ENCODE peak calls at places on chromosomes 12 and 14, in ten cellular contexts. A, M, Y, U, C, I, N, J, V and E are unnamed samples.

GRCh38 chr12:55931780-55932545 is 1.0 kb downstream of the DGKA start:
- DNase-seq in M (peak; percentile 70), U (peak; percentile 29), J (peak; percentile 68), I (no peak), C (peak; percentile 79), N (no peak), A (peak; percentile 25), Y (no peak), V (peak; percentile 87), E (no peak)

GRCh38 chr12:1053690-1054089 is 62.7 kb downstream of the ERC1 start:
- DNase-seq in C (no peak), I (no peak), J (no peak), Y (no peak), V (no peak), A (no peak), M (no peak), U (no peak), N (no peak), E (no peak)

GRCh38 chr12:32134144-32134888 is 27.7 kb downstream of the BICD1 start:
- DNase-seq in V (no peak), Y (no peak), J (no peak), C (no peak), U (peak; percentile 83), M (no peak), I (peak; percentile 28), N (no peak), A (no peak), E (no peak)

GRCh38 chr12:10717410-10717809 is 5.7 kb downstream of the YBX3 start:
- DNase-seq in V (no peak), M (no peak), N (no peak), U (peak; percentile 28), J (no peak), I (no peak), A (no peak), Y (no peak), C (no peak), E (peak; percentile 93)

GRCh38 chr14:81516941-81517797 is 16.5 kb downstream of the SEL1L start:
- DNase-seq in J (no peak), N (peak; percentile 54), V (no peak), C (no peak), M (no peak), Y (no peak), A (no peak), U (peak; percentile 76), I (peak; percentile 38), E (no peak)

GRCh38 chr14:78530078-78530477 is 359.9 kb downstream of the NRXN3 start:
- DNase-seq in Y (no peak), M (peak; percentile 56), J (no peak), I (peak; percentile 2), A (no peak), C (no peak), V (no peak), U (no peak), N (no peak), E (peak; percentile 3)

GRCh38 chr14:45135181-45135580 is 549 bp upstream of the FANCM start:
- DNase-seq in V (no peak), U (peak; percentile 43), I (peak; percentile 16), Y (no peak), C (no peak), M (no peak), A (no peak), N (no peak), J (no peak), E (no peak)

GRCh38 chr12:129614221-129614885 is 289.5 kb downstream of the TMEM132D start:
- DNase-seq in N (no peak), I (peak; percentile 88), M (no peak), V (no peak), C (no peak), J (no peak), Y (no peak), A (peak; percentile 24), U (no peak), E (no peak)

GRCh38 chr14:46290706-46291105 is 360.9 kb downstream of the RPL10L start:
- DNase-seq in C (no peak), A (no peak), I (no peak), V (no peak), N (no peak), M (no peak), J (no peak), Y (no peak), U (no peak), E (no peak)

GRCh38 chr14:23005861-23006534 is 3.9 kb downstream of the C14orf93 start:
- DNase-seq in U (peak; percentile 40), M (no peak), J (no peak), Y (no peak), N (no peak), I (peak; percentile 32), C (no peak), A (no peak), V (no peak), E (no peak)

GRCh38 chr14:89237923-89238529 is 179.0 kb downstream of the FOXN3 start:
- DNase-seq in U (peak; percentile 19), C (no peak), M (peak; percentile 51), A (no peak), J (no peak), I (no peak), Y (peak; percentile 41), N (no peak), V (no peak), E (no peak)

DNA sequence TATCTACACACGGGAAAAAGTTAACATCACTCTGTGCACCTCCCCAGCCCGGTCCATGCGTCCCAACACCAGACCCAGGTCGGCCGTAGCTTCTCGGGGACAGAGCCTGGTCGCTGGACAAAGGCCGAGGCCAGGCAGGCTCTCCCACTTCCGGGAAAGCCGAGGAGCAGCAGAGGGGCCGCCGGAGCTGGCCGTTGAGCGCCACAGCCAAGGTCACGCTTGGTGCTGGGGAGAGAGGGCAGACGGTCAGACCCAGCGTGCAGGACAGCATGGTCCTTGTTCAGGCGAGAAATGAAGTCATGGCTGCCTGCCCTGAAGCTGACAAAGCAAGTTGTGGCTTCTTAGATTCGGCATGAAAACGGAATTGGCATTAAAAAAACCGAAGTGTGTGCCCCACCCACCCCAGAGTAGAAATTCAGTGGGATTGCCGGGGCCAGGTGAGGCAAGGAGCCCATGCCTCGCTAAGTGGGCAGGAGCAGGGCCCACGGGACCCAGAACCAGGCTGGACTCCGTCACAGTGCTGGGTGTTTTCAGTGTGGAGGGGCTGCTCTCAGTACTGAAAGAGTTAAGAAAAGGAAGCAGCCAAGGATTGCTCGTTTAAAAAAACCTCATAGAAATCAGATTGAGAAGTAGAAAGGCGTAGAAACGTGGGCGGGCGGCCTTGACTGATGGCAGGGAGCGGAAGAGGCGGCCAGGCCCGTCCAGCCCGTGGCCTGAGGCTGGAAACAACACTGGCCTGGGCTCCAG is 4.3 kb downstream of the ARL6IP4 start:
- DNase-seq in V (peak; percentile 88), M (no peak), Y (peak; percentile 88), I (no peak), J (peak; percentile 54), U (no peak), N (no peak), C (no peak), A (no peak), E (no peak)
- H3K27ac ChIP-seq in V (peak overlapping the region; percentile 49), M (no peak overlapping the region), Y (peak overlapping the region; percentile 89), I (no peak overlapping the region), J (peak overlapping the region; percentile 70), U (peak overlapping the region; percentile 27), N (peak overlapping the region; percentile 57), C (peak overlapping the region; percentile 28), A (no peak overlapping the region), E (no peak overlapping the region)

DNA sequence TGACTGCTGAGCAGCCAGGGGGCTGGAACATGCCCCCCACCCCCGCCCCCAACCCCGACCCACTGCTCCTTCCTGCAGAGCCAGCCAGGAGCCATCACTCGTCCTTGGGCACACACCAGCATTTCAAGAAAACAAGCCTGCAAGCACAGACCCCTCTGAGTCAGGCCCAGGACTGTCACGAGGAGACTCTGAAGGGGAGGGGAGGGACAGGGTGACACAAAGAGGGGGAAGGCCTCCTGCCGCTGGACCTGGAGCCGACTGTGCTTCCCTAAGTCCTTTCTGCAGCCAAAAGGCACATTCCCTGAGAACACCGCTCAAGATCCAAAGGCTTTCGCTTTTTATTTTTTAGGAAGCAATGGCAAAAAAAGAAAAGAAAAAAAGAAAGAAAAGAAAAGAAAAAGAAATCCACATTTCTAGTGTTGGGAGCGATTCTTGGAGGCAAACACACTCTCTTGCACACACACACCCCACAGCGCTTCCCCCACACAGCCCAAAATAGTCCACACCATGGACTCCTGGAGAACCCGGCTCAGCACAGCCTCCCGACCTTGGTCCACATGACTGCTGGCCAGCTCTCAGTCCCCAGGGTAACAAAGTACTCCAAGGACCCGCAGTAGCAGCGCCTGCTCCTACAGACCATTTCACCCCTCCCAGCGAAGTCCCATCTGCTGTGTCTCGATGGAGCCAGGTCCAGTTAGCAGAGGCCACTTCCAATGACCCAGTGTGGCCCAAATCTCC is 101.7 kb downstream of the DPF3 start:
- DNase-seq in A (peak; percentile 16), U (no peak), Y (peak; percentile 86), V (peak; percentile 87), C (no peak), M (peak; percentile 47), I (peak; percentile 18), N (no peak), J (peak; percentile 75), E (no peak)
- H3K27ac ChIP-seq in A (no peak overlapping the region), U (no peak overlapping the region), Y (peak overlapping the region; percentile 63), V (peak overlapping the region; percentile 96), C (no peak overlapping the region), M (no peak overlapping the region), I (no peak overlapping the region), N (no peak overlapping the region), J (peak overlapping the region; percentile 87), E (no peak overlapping the region)

GRCh38 chr12:119177724-119178380 is 879 bp upstream of the HSPB8 start:
- DNase-seq in U (no peak), I (no peak), V (no peak), Y (no peak), J (no peak), M (peak; percentile 52), N (no peak), C (no peak), A (no peak), E (no peak)
- H3K27ac ChIP-seq in U (no peak overlapping the region), I (peak overlapping the region; percentile 0), V (peak overlapping the region; percentile 71), Y (no peak overlapping the region), J (peak overlapping the region; percentile 91), M (no peak overlapping the region), N (peak overlapping the region; percentile 11), C (peak overlapping the region; percentile 84), A (peak overlapping the region; percentile 28), E (no peak overlapping the region)

GRCh38 chr14:66496188-66496807 is 10.1 kb downstream of the CCDC196 start:
- DNase-seq in J (no peak), U (no peak), C (no peak), A (no peak), N (no peak), V (no peak), M (no peak), I (no peak), Y (no peak), E (no peak)

GRCh38 chr14:66503532-66503931 is 4.4 kb upstream of the GPHN start:
- DNase-seq in M (no peak), Y (no peak), J (no peak), I (peak; percentile 32), N (no peak), V (no peak), C (no peak), U (peak; percentile 28), A (no peak), E (peak; percentile 61)

GRCh38 chr14:66507181-66507721 is 696 bp upstream of the GPHN start:
- DNase-seq in V (no peak), N (no peak), U (no peak), I (peak; percentile 0), C (no peak), J (no peak), M (no peak), Y (no peak), A (no peak), E (peak; percentile 72)

GRCh38 chr14:66496911-66497310 is 10.7 kb downstream of the CCDC196 start:
- DNase-seq in M (no peak), C (no peak), J (no peak), Y (no peak), U (no peak), A (no peak), V (no peak), I (no peak), N (no peak), E (no peak)

GRCh38 chr14:66501592-66501991 is 6.4 kb upstream of the GPHN start:
- DNase-seq in U (no peak), M (no peak), V (no peak), I (no peak), C (no peak), Y (no peak), N (no peak), J (no peak), A (no peak), E (no peak)
- H3K27ac ChIP-seq in U (no peak overlapping the region), M (no peak overlapping the region), V (no peak overlapping the region), I (no peak overlapping the region), C (no peak overlapping the region), Y (no peak overlapping the region), N (no peak overlapping the region), J (peak overlapping the region; percentile 3), A (no peak overlapping the region), E (no peak overlapping the region)